ENCODE peak calls at places on chromosomes 5 and 9, in nine cellular contexts. One of them, this sample, is unnamed.

GRCh38 chr9:126112135-126112720 is 214.4 kb upstream of the MVB12B start:
- DNase-seq in upper lobe of left lung: no peak
- DNase-seq in HTR-8/SVneo: no peak
- DNase-seq in ELR: no peak
- DNase-seq in NCI-H1694: no peak
- DNase-seq in activated T-cell treated with anti-CD3 and anti-CD28 coated beads, Interleukin-2, amount 50 U/mL, for 72 hours: no peak
- DNase-seq in endodermal cell: peak
- DNase-seq in posterior cingulate gyrus: no peak
- DNase-seq in NCI-H748 treated with DMSO at 0.1 percent for 48 hours: no peak
- DNase-seq in this sample: no peak

GRCh38 chr5:137923856-137924255 is 34.6 kb downstream of the PKD2L2 start:
- DNase-seq in upper lobe of left lung: no peak
- DNase-seq in HTR-8/SVneo: no peak
- DNase-seq in ELR: no peak
- DNase-seq in NCI-H1694: no peak
- DNase-seq in activated T-cell treated with anti-CD3 and anti-CD28 coated beads, Interleukin-2, amount 50 U/mL, for 72 hours: no peak
- DNase-seq in endodermal cell: no peak
- DNase-seq in posterior cingulate gyrus: no peak
- DNase-seq in NCI-H748 treated with DMSO at 0.1 percent for 48 hours: no peak
- DNase-seq in this sample: no peak

GRCh38 chr9:94611638-94612068 is 18.0 kb upstream of the FBP2 start:
- DNase-seq in upper lobe of left lung: no peak
- DNase-seq in HTR-8/SVneo: no peak
- DNase-seq in ELR: no peak
- DNase-seq in NCI-H1694: no peak
- DNase-seq in activated T-cell treated with anti-CD3 and anti-CD28 coated beads, Interleukin-2, amount 50 U/mL, for 72 hours: peak
- DNase-seq in endodermal cell: no peak
- DNase-seq in posterior cingulate gyrus: no peak
- DNase-seq in NCI-H748 treated with DMSO at 0.1 percent for 48 hours: no peak
- DNase-seq in this sample: no peak

GRCh38 chr5:84242286-84242685 is 142.4 kb downstream of the EDIL3 start:
- DNase-seq in upper lobe of left lung: no peak
- DNase-seq in HTR-8/SVneo: peak
- DNase-seq in ELR: peak
- DNase-seq in NCI-H1694: no peak
- DNase-seq in activated T-cell treated with anti-CD3 and anti-CD28 coated beads, Interleukin-2, amount 50 U/mL, for 72 hours: no peak
- DNase-seq in endodermal cell: no peak
- DNase-seq in posterior cingulate gyrus: no peak
- DNase-seq in NCI-H748 treated with DMSO at 0.1 percent for 48 hours: no peak
- DNase-seq in this sample: no peak

GRCh38 chr5:78275998-78276543 is 18.4 kb downstream of the AP3B1 start:
- DNase-seq in upper lobe of left lung: no peak
- DNase-seq in HTR-8/SVneo: no peak
- DNase-seq in ELR: no peak
- DNase-seq in NCI-H1694: no peak
- DNase-seq in activated T-cell treated with anti-CD3 and anti-CD28 coated beads, Interleukin-2, amount 50 U/mL, for 72 hours: no peak
- DNase-seq in endodermal cell: no peak
- DNase-seq in posterior cingulate gyrus: no peak
- DNase-seq in NCI-H748 treated with DMSO at 0.1 percent for 48 hours: no peak
- DNase-seq in this sample: no peak

GRCh38 chr5:58933891-58934628 is 351.2 kb downstream of the RAB3C start:
- DNase-seq in upper lobe of left lung: no peak
- DNase-seq in HTR-8/SVneo: no peak
- DNase-seq in ELR: no peak
- DNase-seq in NCI-H1694: no peak
- DNase-seq in activated T-cell treated with anti-CD3 and anti-CD28 coated beads, Interleukin-2, amount 50 U/mL, for 72 hours: peak
- DNase-seq in endodermal cell: no peak
- DNase-seq in posterior cingulate gyrus: no peak
- DNase-seq in NCI-H748 treated with DMSO at 0.1 percent for 48 hours: no peak
- DNase-seq in this sample: no peak

GRCh38 chr9:2234371-2234893 is 219.3 kb downstream of the SMARCA2 start:
- DNase-seq in upper lobe of left lung: no peak
- DNase-seq in HTR-8/SVneo: no peak
- DNase-seq in ELR: no peak
- DNase-seq in NCI-H1694: peak
- DNase-seq in activated T-cell treated with anti-CD3 and anti-CD28 coated beads, Interleukin-2, amount 50 U/mL, for 72 hours: no peak
- DNase-seq in endodermal cell: no peak
- DNase-seq in posterior cingulate gyrus: peak
- DNase-seq in NCI-H748 treated with DMSO at 0.1 percent for 48 hours: no peak
- DNase-seq in this sample: peak

GRCh38 chr5:137195483-137195882 is 303.6 kb downstream of the SPOCK1 start:
- DNase-seq in upper lobe of left lung: no peak
- DNase-seq in HTR-8/SVneo: no peak
- DNase-seq in ELR: peak
- DNase-seq in NCI-H1694: no peak
- DNase-seq in activated T-cell treated with anti-CD3 and anti-CD28 coated beads, Interleukin-2, amount 50 U/mL, for 72 hours: no peak
- DNase-seq in endodermal cell: no peak
- DNase-seq in posterior cingulate gyrus: no peak
- DNase-seq in NCI-H748 treated with DMSO at 0.1 percent for 48 hours: no peak
- DNase-seq in this sample: no peak

GRCh38 chr9:124535846-124536245 is 28.6 kb upstream of the NR5A1 start:
- DNase-seq in upper lobe of left lung: no peak
- DNase-seq in HTR-8/SVneo: no peak
- DNase-seq in ELR: no peak
- DNase-seq in NCI-H1694: no peak
- DNase-seq in activated T-cell treated with anti-CD3 and anti-CD28 coated beads, Interleukin-2, amount 50 U/mL, for 72 hours: no peak
- DNase-seq in endodermal cell: no peak
- DNase-seq in posterior cingulate gyrus: no peak
- DNase-seq in NCI-H748 treated with DMSO at 0.1 percent for 48 hours: no peak
- DNase-seq in this sample: no peak

GRCh38 chr5:125696762-125697161 is 726.4 kb upstream of the GRAMD2B start:
- DNase-seq in upper lobe of left lung: no peak
- DNase-seq in HTR-8/SVneo: peak
- DNase-seq in ELR: peak
- DNase-seq in NCI-H1694: no peak
- DNase-seq in activated T-cell treated with anti-CD3 and anti-CD28 coated beads, Interleukin-2, amount 50 U/mL, for 72 hours: no peak
- DNase-seq in endodermal cell: no peak
- DNase-seq in posterior cingulate gyrus: no peak
- DNase-seq in NCI-H748 treated with DMSO at 0.1 percent for 48 hours: no peak
- DNase-seq in this sample: no peak

GRCh38 chr5:151047814-151048425 is 27.5 kb downstream of the GPX3 start:
- DNase-seq in upper lobe of left lung: no peak
- DNase-seq in HTR-8/SVneo: no peak
- DNase-seq in ELR: peak
- DNase-seq in NCI-H1694: no peak
- DNase-seq in activated T-cell treated with anti-CD3 and anti-CD28 coated beads, Interleukin-2, amount 50 U/mL, for 72 hours: no peak
- DNase-seq in endodermal cell: peak
- DNase-seq in posterior cingulate gyrus: no peak
- DNase-seq in NCI-H748 treated with DMSO at 0.1 percent for 48 hours: no peak
- DNase-seq in this sample: no peak

GRCh38 chr5:93677344-93678021 is 63.9 kb downstream of the POU5F2 start:
- DNase-seq in upper lobe of left lung: no peak
- DNase-seq in HTR-8/SVneo: peak
- DNase-seq in ELR: peak
- DNase-seq in NCI-H1694: no peak
- DNase-seq in activated T-cell treated with anti-CD3 and anti-CD28 coated beads, Interleukin-2, amount 50 U/mL, for 72 hours: no peak
- DNase-seq in endodermal cell: peak
- DNase-seq in posterior cingulate gyrus: no peak
- DNase-seq in NCI-H748 treated with DMSO at 0.1 percent for 48 hours: peak
- DNase-seq in this sample: peak

GRCh38 chr5:36861820-36862219 is 14.7 kb upstream of the NIPBL start:
- DNase-seq in upper lobe of left lung: no peak
- DNase-seq in HTR-8/SVneo: no peak
- DNase-seq in ELR: peak
- DNase-seq in NCI-H1694: no peak
- DNase-seq in activated T-cell treated with anti-CD3 and anti-CD28 coated beads, Interleukin-2, amount 50 U/mL, for 72 hours: no peak
- DNase-seq in endodermal cell: no peak
- DNase-seq in posterior cingulate gyrus: no peak
- DNase-seq in NCI-H748 treated with DMSO at 0.1 percent for 48 hours: no peak
- DNase-seq in this sample: no peak

This sample was measured in testis.